ENCODE peak calls at places on chromosomes 4 and X, in nine cellular contexts. L is heart right ventricle; I is naive thymus-derived CD4-positive, alpha-beta T cell; O is neural progenitor cell; G is mesendoderm; F is cardiac muscle cell; X is fibroblast of lung; Z is iPS DF 6.9; V is effector memory CD4-positive, alpha-beta T cell. Q is an unnamed sample.

GRCh38 chr4:107213880-107214279 is 177.8 kb upstream of the DKK2 start:
- DNase-seq in L (no peak), I (no peak), O (no peak), G (no peak), F (no peak), X (peak; percentile 51), Z (no peak), V (no peak), Q (no peak)

GRCh38 chr4:27819261-27819660 is 958.6 kb downstream of the STIM2 start:
- DNase-seq in L (no peak), I (no peak), O (no peak), G (no peak), F (no peak), X (peak; percentile 28), Z (no peak), V (no peak), Q (no peak)

GRCh38 chrX:97895751-97896150 is 1012.0 kb downstream of the RPA4 start:
- DNase-seq in L (no peak), I (no peak), O (no peak), G (no peak), F (no peak), X (peak; percentile 52), Z (no peak), V (no peak), Q (no peak)

GRCh38 chr4:84254537-84254936 is 244.6 kb downstream of the NKX6-1 start:
- DNase-seq in L (no peak), I (no peak), O (no peak), G (no peak), F (no peak), X (no peak), Z (no peak), V (no peak), Q (no peak)

GRCh38 chr4:127355738-127356137 is 277.0 kb upstream of the INTU start:
- DNase-seq in L (no peak), I (no peak), O (no peak), G (no peak), F (no peak), X (peak; percentile 17), Z (no peak), V (no peak), Q (no peak)

GRCh38 chrX:68827848-68828562 is 816 bp upstream of the EFNB1 start:
- DNase-seq in L (peak; percentile 87), I (peak; percentile 69), O (peak; percentile 85), G (peak; percentile 85), F (peak; percentile 78), X (peak; percentile 63), Z (no peak), V (peak; percentile 44), Q (peak; percentile 89)

GRCh38 chr4:137267024-137267423 is 265.3 kb downstream of the PCDH18 start:
- DNase-seq in L (no peak), I (no peak), O (no peak), G (no peak), F (no peak), X (peak; percentile 78), Z (no peak), V (no peak), Q (no peak)

GRCh38 chrX:41445171-41445570 is 2.0 kb upstream of the NYX start:
- DNase-seq in L (no peak), I (no peak), O (no peak), G (no peak), F (no peak), X (no peak), Z (no peak), V (no peak), Q (no peak)

GRCh38 chr4:168587326-168588125 is 90.7 kb downstream of the PALLD start:
- DNase-seq in L (peak; percentile 15), I (no peak), O (no peak), G (peak; percentile 82), F (no peak), X (peak; percentile 95), Z (no peak), V (no peak), Q (no peak)

GRCh38 chr4:62571494-62571893 is 1371.4 kb downstream of the ADGRL3 start:
- DNase-seq in L (no peak), I (no peak), O (no peak), G (no peak), F (no peak), X (no peak), Z (no peak), V (no peak), Q (no peak)

GRCh38 chrX:38558681-38559080 is 2.7 kb upstream of the TSPAN7 start:
- DNase-seq in L (no peak), I (no peak), O (no peak), G (no peak), F (no peak), X (no peak), Z (no peak), V (no peak), Q (no peak)

GRCh38 chr4:90641856-90642599 is 514.8 kb downstream of the CCSER1 start:
- DNase-seq in L (no peak), I (no peak), O (peak; percentile 4), G (peak; percentile 46), F (peak; percentile 15), X (no peak), Z (peak; percentile 2), V (no peak), Q (no peak)

GRCh38 chr4:104491826-104492771 is 2.6 kb downstream of the CXXC4 start:
- DNase-seq in L (no peak), I (no peak), O (peak; percentile 82), G (peak; percentile 53), F (peak; percentile 46), X (peak; percentile 41), Z (no peak), V (no peak), Q (peak; percentile 23)

GRCh38 chrX:45849261-45849660 is 648.6 kb upstream of the DIPK2B start:
- DNase-seq in L (no peak), I (peak; percentile 20), O (peak; percentile 32), G (peak; percentile 45), F (peak; percentile 30), X (peak; percentile 91), Z (no peak), V (no peak), Q (no peak)

GRCh38 chrX:45850197-45850774 is 649.6 kb upstream of the DIPK2B start:
- DNase-seq in L (no peak), I (peak; percentile 14), O (peak; percentile 36), G (peak; percentile 43), F (peak; percentile 1), X (peak; percentile 35), Z (no peak), V (no peak), Q (no peak)

GRCh38 chrX:45850775-45851433 is 650.2 kb upstream of the DIPK2B start:
- DNase-seq in L (no peak), I (peak; percentile 4), O (peak; percentile 63), G (peak; percentile 72), F (peak; percentile 17), X (peak; percentile 54), Z (no peak), V (no peak), Q (peak; percentile 15)

GRCh38 chrX:45852884-45853283 is 652.2 kb upstream of the DIPK2B start:
- DNase-seq in L (no peak), I (no peak), O (no peak), G (peak; percentile 37), F (no peak), X (peak; percentile 56), Z (no peak), V (no peak), Q (no peak)

DNA sequence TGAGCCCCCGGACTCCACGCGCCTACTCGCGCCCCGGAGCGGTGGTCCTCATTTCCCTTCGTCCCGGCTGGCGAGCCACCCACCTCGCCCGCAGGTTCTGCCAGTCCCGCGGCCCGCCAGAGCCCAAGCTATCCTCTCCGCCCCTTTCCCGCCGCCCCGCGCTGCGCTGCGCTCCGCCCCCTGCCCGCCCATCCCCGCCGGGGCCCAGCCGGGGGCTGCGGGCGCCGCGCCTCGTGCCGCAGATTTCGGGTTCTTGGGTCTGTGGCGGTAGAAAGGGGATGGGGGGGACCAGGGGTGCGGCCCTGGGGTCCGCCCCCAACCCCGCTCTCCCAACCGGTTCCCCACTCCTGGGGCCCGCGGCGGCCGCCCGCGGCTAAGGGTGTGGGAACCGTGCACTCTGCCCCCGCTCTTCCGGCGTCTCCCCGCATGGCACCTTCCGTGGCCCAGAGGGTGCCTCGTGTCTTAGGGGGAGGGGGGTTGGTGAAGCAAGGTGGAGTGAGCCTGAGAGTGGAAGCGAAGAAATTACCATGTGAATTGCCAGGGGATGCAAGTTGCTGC is 650.8 kb upstream of the DIPK2B start:
- DNase-seq in L (no peak), I (peak; percentile 40), O (peak; percentile 76), G (peak; percentile 85), F (peak; percentile 37), X (peak; percentile 20), Z (peak; percentile 33), V (no peak), Q (peak; percentile 21)
- H3K27ac ChIP-seq in L (no peak overlapping the region), I (peak overlapping the region; percentile 45), O (no peak overlapping the region), G (peak overlapping the region; percentile 86), F (no peak overlapping the region), X (peak overlapping the region; percentile 37), Z (no peak overlapping the region), V (peak overlapping the region; percentile 42), Q (no peak overlapping the region)

DNA sequence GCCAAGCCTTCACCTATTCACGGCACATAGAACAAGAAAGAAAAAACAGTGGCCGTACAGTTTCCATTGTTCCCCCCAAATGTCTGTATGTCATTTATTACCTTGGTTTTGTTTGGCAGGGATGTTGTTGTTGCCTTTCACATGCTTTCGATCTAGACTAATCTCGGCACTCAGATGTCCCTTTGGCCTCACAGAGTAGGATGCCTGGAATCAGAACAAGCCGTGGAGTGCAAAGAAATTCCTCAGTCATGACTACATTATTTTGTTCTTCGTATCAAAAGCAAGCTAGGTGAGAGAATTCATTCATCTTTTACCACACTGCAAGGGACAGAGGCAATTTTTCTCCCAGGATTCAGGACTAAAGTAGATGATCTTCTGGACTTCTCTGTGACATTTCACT is 106.9 kb downstream of the SMIM20 start:
- DNase-seq in L (no peak), I (no peak), O (no peak), G (no peak), F (no peak), X (peak; percentile 92), Z (no peak), V (no peak), Q (no peak)
- H3K27ac ChIP-seq in L (no peak overlapping the region), I (no peak overlapping the region), O (no peak overlapping the region), G (no peak overlapping the region), F (no peak overlapping the region), X (peak overlapping the region; percentile 56), Z (no peak overlapping the region), V (no peak overlapping the region), Q (no peak overlapping the region)

GRCh38 chr4:183493246-183493645 is 11.6 kb upstream of the ING2 start:
- DNase-seq in L (no peak), I (no peak), O (no peak), G (no peak), F (no peak), X (no peak), Z (no peak), V (no peak), Q (no peak)
- H3K27ac ChIP-seq in L (no peak overlapping the region), I (no peak overlapping the region), O (no peak overlapping the region), G (no peak overlapping the region), F (no peak overlapping the region), X (no peak overlapping the region), Z (no peak overlapping the region), V (no peak overlapping the region), Q (no peak overlapping the region)

GRCh38 chrX:11366998-11367595 is 73.9 kb downstream of the AMELX start:
- DNase-seq in L (no peak), I (no peak), O (no peak), G (no peak), F (no peak), X (no peak), Z (no peak), V (no peak), Q (no peak)
- H3K27ac ChIP-seq in L (no peak overlapping the region), I (no peak overlapping the region), O (no peak overlapping the region), G (no peak overlapping the region), F (no peak overlapping the region), X (no peak overlapping the region), Z (no peak overlapping the region), V (no peak overlapping the region), Q (no peak overlapping the region)